ENCODE peak calls at places on chromosomes 13 and 19, in ten cellular contexts. O, H, E, J, K, N, G, L, X and P are unnamed samples.

GRCh38 chr19:35862528-35862927 is 5.8 kb downstream of the KIRREL2 start:
- DNase-seq in O (peak; percentile 50), H (peak; percentile 56), E (peak; percentile 62), J (no peak), K (no peak), N (no peak), G (no peak), L (no peak), X (no peak), P (no peak)

GRCh38 chr19:34260771-34261173 is 6.4 kb downstream of the GARRE1 start:
- DNase-seq in O (no peak), H (no peak), E (peak; percentile 40), J (no peak), K (no peak), N (no peak), G (no peak), L (peak; percentile 36), X (no peak), P (no peak)

GRCh38 chr19:33436360-33437345 is 63.1 kb downstream of the CEBPG start:
- DNase-seq in O (no peak), H (peak; percentile 64), E (no peak), J (peak; percentile 51), K (no peak), N (peak; percentile 6), G (no peak), L (no peak), X (no peak), P (no peak)

GRCh38 chr19:39327990-39328705 is 7.5 kb upstream of the LRFN1 start:
- DNase-seq in O (peak; percentile 92), H (peak; percentile 96), E (peak; percentile 94), J (peak; percentile 91), K (peak; percentile 80), N (peak; percentile 82), G (peak; percentile 83), L (peak; percentile 93), X (peak; percentile 82), P (peak; percentile 75)

GRCh38 chr13:27334774-27335490 is 64.3 kb downstream of the RASL11A start:
- DNase-seq in O (no peak), H (no peak), E (no peak), J (no peak), K (no peak), N (no peak), G (no peak), L (no peak), X (no peak), P (no peak)

GRCh38 chr19:1001538-1002166 is 1.4 kb downstream of the GRIN3B start:
- DNase-seq in O (peak; percentile 60), H (peak; percentile 95), E (peak; percentile 80), J (peak; percentile 84), K (no peak), N (no peak), G (no peak), L (peak; percentile 79), X (no peak), P (peak; percentile 63)

GRCh38 chr19:17159466-17160393 is 55.4 kb upstream of the USE1 start:
- DNase-seq in O (no peak), H (no peak), E (peak; percentile 92), J (no peak), K (no peak), N (no peak), G (no peak), L (no peak), X (no peak), P (no peak)

GRCh38 chr13:52348983-52349780 is 56.8 kb downstream of the THSD1 start:
- DNase-seq in O (no peak), H (no peak), E (no peak), J (no peak), K (no peak), N (no peak), G (no peak), L (no peak), X (no peak), P (no peak)

GRCh38 chr19:18849838-18850400 is 18.2 kb downstream of the UPF1 start:
- DNase-seq in O (no peak), H (no peak), E (no peak), J (no peak), K (no peak), N (no peak), G (no peak), L (no peak), X (no peak), P (no peak)
- H3K27ac ChIP-seq in O (no peak overlapping the region), H (peak overlapping the region; percentile 96), E (no peak overlapping the region), J (peak overlapping the region; percentile 80), K (peak overlapping the region; percentile 25), N (peak overlapping the region; percentile 89), G (peak overlapping the region; percentile 73), L (no peak overlapping the region), X (peak overlapping the region; percentile 87), P (no peak overlapping the region)

GRCh38 chr13:33033361-33033812 is 17.2 kb downstream of the KL start:
- DNase-seq in O (no peak), H (peak; percentile 70), E (peak; percentile 4), J (peak; percentile 66), K (no peak), N (no peak), G (no peak), L (no peak), X (no peak), P (peak; percentile 4)
- H3K4me3 ChIP-seq in O (no peak overlapping the region), H (no peak overlapping the region), E (no peak overlapping the region), J (peak overlapping the region; percentile 20), K (no peak overlapping the region), N (no peak overlapping the region), G (no peak overlapping the region), L (no peak overlapping the region), X (no peak overlapping the region), P (peak overlapping the region; percentile 44)

GRCh38 chr13:49098771-49099512 is 121.2 kb upstream of the MLNR start:
- DNase-seq in O (no peak), H (no peak), E (peak; percentile 45), J (no peak), K (no peak), N (no peak), G (no peak), L (peak; percentile 29), X (no peak), P (no peak)
- TF ChIP-seq CTCF in O (peak; percentile 37), H (peak; percentile 47), E (peak; percentile 65), J (peak; percentile 54), K (no peak), N (peak; percentile 63), G (no peak), L (peak; percentile 54), X (peak; percentile 11), P (no peak)

DNA sequence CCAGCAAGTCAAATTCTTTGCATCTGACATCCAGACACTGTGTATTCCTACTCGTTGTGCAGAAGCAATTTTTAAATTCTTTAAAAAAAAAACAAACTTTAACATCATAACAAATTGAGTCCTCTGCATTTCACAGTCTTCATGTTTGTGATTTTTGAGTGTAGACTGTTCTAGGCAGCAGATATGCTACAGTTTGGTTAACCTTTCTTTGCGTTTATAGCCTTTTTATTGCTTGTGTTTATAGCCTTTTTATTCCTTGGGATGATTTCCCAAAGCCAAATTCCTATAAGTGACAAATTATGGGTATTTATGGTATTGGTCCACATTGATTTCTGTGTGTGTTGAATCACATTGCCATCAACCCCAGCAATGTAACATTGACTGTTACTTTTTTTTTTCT is 14.9 kb upstream of the RNF113B start:
- DNase-seq in O (no peak), H (no peak), E (no peak), J (no peak), K (no peak), N (no peak), G (no peak), L (no peak), X (no peak), P (no peak)
- H3K27ac ChIP-seq in O (no peak overlapping the region), H (no peak overlapping the region), E (no peak overlapping the region), J (no peak overlapping the region), K (no peak overlapping the region), N (no peak overlapping the region), G (no peak overlapping the region), L (no peak overlapping the region), X (no peak overlapping the region), P (no peak overlapping the region)

DNA sequence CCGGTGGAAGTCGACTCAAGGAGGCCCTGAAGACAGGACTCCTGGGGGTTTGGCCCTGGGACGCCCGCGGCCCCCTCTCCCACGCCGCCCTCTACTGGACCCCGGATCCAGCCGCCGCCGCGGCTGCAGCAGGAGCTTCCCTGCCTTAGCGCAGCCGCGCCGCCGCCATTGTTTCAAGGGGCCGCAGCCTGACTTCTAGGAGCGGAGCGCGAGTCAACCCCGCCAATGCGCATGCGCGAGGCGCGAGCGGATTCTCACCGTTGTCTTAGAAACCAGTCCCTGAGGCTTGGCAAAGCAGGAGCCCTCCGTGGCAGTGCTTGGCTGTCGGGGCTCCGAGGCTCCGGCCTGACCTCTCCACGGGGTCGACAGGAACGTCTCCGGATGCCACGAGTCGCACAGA is 19.1 kb upstream of the ZNF420 start:
- DNase-seq in O (no peak), H (no peak), E (no peak), J (peak; percentile 63), K (no peak), N (no peak), G (no peak), L (no peak), X (no peak), P (no peak)
- H3K4me3 ChIP-seq in O (no peak overlapping the region), H (no peak overlapping the region), E (no peak overlapping the region), J (no peak overlapping the region), K (no peak overlapping the region), N (peak overlapping the region; percentile 48), G (no peak overlapping the region), L (no peak overlapping the region), X (peak overlapping the region; percentile 19), P (no peak overlapping the region)